ENCODE peak calls at places on chromosomes 7 and 10, in nine cellular contexts. F is ascending aorta, S is A549, G is bronchial epithelial cell, A is lower leg skin, M is epithelial cell of esophagus, Q is coronary artery, O is neural progenitor cell, R is cardiac fibroblast. E is an unnamed sample.

GRCh38 chr7:135801045-135801693 is 52.6 kb upstream of the FAM180A start:
- DNase-seq in F (no peak), S (peak; percentile 73), G (peak; percentile 62), A (no peak), M (peak; percentile 70), Q (no peak), O (peak; percentile 88), R (peak; percentile 84), E (peak; percentile 65)

GRCh38 chr7:26348234-26348851 is 56.7 kb downstream of the SNX10 start:
- DNase-seq in F (no peak), S (no peak), G (no peak), A (no peak), M (no peak), Q (no peak), O (no peak), R (no peak), E (no peak)

GRCh38 chr7:120054376-120055100 is 218.4 kb upstream of the KCND2 start:
- DNase-seq in F (no peak), S (no peak), G (peak; percentile 89), A (no peak), M (peak; percentile 95), Q (no peak), O (no peak), R (no peak), E (no peak)

GRCh38 chr7:49403844-49404243 is 369.6 kb upstream of the VWC2 start:
- DNase-seq in F (no peak), S (no peak), G (no peak), A (peak; percentile 22), M (peak; percentile 19), Q (no peak), O (no peak), R (no peak), E (no peak)

GRCh38 chr7:134462337-134462925 is 3.5 kb upstream of the AKR1B1 start:
- DNase-seq in F (no peak), S (peak; percentile 62), G (peak; percentile 62), A (no peak), M (peak; percentile 46), Q (no peak), O (no peak), R (peak; percentile 89), E (no peak)

GRCh38 chr10:61793760-61794713 is 107.5 kb upstream of the ARID5B start:
- DNase-seq in F (no peak), S (no peak), G (no peak), A (no peak), M (no peak), Q (no peak), O (no peak), R (peak; percentile 67), E (peak; percentile 79)

GRCh38 chr7:28082071-28082470 is 98.5 kb downstream of the JAZF1 start:
- DNase-seq in F (no peak), S (no peak), G (no peak), A (no peak), M (no peak), Q (no peak), O (no peak), R (no peak), E (no peak)

GRCh38 chr7:1388021-1388704 is 71.1 kb downstream of the MICALL2 start:
- DNase-seq in F (no peak), S (no peak), G (no peak), A (no peak), M (no peak), Q (no peak), O (no peak), R (no peak), E (no peak)

GRCh38 chr7:46814516-46815250 is 767.2 kb downstream of the TNS3 start:
- DNase-seq in F (no peak), S (no peak), G (peak; percentile 4), A (no peak), M (no peak), Q (no peak), O (no peak), R (peak; percentile 6), E (no peak)

GRCh38 chr7:77348371-77348813 is 67.8 kb downstream of the GSAP start:
- DNase-seq in F (no peak), S (no peak), G (peak; percentile 62), A (no peak), M (peak; percentile 61), Q (no peak), O (no peak), R (peak; percentile 95), E (peak; percentile 26)

GRCh38 chr7:77684030-77684429 is 12.2 kb upstream of the RSBN1L start:
- DNase-seq in F (peak; percentile 77), S (no peak), G (peak; percentile 94), A (peak; percentile 66), M (peak; percentile 94), Q (no peak), O (peak; percentile 32), R (peak; percentile 98), E (no peak)

GRCh38 chr7:18667466-18667865 is 171.9 kb downstream of the HDAC9 start:
- DNase-seq in F (no peak), S (peak; percentile 14), G (peak; percentile 77), A (no peak), M (peak; percentile 69), Q (no peak), O (no peak), R (peak; percentile 85), E (peak; percentile 55)

GRCh38 chr10:114703377-114704125 is 45.5 kb upstream of the ABLIM1 start:
- DNase-seq in F (no peak), S (peak; percentile 45), G (peak; percentile 31), A (no peak), M (peak; percentile 37), Q (no peak), O (peak; percentile 39), R (peak; percentile 29), E (no peak)

GRCh38 chr7:42456756-42457276 is 219.8 kb upstream of the GLI3 start:
- DNase-seq in F (no peak), S (no peak), G (no peak), A (no peak), M (no peak), Q (no peak), O (no peak), R (peak; percentile 14), E (no peak)

GRCh38 chr10:112515126-112515525 is 68.1 kb downstream of the VTI1A start:
- DNase-seq in F (no peak), S (no peak), G (no peak), A (no peak), M (no peak), Q (no peak), O (no peak), R (no peak), E (no peak)

GRCh38 chr10:132538031-132538789 is 623 bp downstream of the INPP5A start:
- DNase-seq in F (no peak), S (no peak), G (no peak), A (no peak), M (no peak), Q (peak; percentile 85), O (no peak), R (no peak), E (no peak)

GRCh38 chr7:22002731-22003130 is 57.0 kb upstream of the CDCA7L start:
- DNase-seq in F (no peak), S (no peak), G (peak; percentile 53), A (no peak), M (peak; percentile 40), Q (no peak), O (no peak), R (no peak), E (no peak)

GRCh38 chr7:53397911-53398310 is 362.5 kb downstream of the POM121L12 start:
- DNase-seq in F (no peak), S (no peak), G (no peak), A (no peak), M (no peak), Q (no peak), O (no peak), R (no peak), E (no peak)

GRCh38 chr7:55309040-55309991 is 55.8 kb upstream of the LANCL2 start:
- DNase-seq in F (no peak), S (no peak), G (no peak), A (no peak), M (no peak), Q (no peak), O (no peak), R (peak; percentile 5), E (no peak)
- H3K4me3 ChIP-seq in F (no peak overlapping the region), S (no peak overlapping the region), G (no peak overlapping the region), A (no peak overlapping the region), M (no peak overlapping the region), Q (no peak overlapping the region), O (no peak overlapping the region), R (no peak overlapping the region), E (no peak overlapping the region)

DNA sequence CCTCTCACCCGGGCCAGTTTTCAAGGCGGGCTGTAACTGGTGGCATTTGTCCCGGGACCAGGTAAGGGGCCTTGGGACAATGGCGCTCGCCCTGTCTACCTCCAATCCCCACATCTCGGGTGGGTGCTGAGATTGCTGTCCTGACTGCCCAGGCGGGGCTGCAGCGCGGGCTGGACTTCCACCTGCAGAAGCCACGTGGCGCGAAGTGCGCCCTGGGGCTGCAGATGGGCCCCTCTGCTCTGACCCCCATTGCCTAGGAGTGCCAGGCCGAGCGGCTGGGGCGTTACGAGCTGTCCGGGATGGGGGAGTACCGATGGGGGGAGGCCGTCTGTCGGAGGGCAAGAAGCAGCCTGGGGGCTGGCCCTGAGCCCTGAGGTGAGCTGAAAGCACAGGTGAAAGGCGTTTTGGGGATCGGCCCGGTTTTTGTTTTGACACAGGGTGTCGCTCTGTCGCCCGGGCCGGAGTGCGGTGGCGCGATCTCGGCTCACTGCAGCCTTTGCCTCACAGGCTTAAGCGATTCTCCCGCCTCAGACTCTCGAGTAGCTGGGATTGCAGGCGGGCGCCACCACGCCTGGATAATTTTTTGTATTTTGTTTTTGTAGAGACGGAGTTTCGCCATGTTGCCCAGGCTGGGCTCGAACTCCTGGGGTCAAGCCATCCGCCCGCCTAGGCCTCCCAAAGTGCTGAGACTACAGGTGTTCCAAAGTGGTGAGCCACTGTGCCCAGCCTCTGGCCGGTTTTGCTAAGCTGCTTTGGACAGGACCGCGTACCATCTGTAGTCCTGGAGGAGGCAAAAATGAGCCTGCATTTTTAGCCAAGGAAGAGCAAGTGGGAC is at the start of gene SFXN2:
- DNase-seq in F (peak; percentile 72), S (no peak), G (no peak), A (no peak), M (peak; percentile 6), Q (no peak), O (peak; percentile 76), R (no peak), E (no peak)
- TF ChIP-seq CTCF in F (no peak), S (no peak), G (peak; percentile 1), A (no peak), M (no peak), Q (no peak), O (no peak), R (no peak), E (peak; percentile 47)

GRCh38 chr10:63515002-63515763 is 6.0 kb upstream of the REEP3 start:
- DNase-seq in F (no peak), S (peak; percentile 53), G (peak; percentile 26), A (no peak), M (peak; percentile 34), Q (no peak), O (peak; percentile 37), R (peak; percentile 57), E (no peak)
- H3K4me3 ChIP-seq in F (peak overlapping the region; percentile 20), S (no peak overlapping the region), G (no peak overlapping the region), A (no peak overlapping the region), M (no peak overlapping the region), Q (peak overlapping the region; percentile 23), O (no peak overlapping the region), R (no peak overlapping the region), E (no peak overlapping the region)

DNA sequence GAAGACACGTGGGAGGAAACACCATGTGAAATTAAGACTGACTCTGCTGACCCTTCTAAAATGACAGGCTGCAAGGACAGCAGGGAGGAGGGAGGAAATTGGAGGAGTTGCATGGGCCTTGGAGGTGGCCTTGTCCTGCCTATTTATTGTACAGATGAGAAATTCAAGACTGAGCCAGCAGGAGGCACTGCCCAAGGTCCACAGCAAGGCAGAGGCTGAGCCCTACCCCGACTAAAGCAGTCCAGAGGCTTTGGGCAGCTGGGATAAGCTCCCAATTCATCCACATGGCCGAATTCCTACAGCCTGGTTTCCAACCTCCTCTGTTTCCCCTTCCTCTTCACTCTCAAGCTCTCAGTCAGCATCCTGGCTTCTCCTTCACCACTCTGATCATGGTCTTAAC is 215.9 kb upstream of the ZMIZ1 start:
- DNase-seq in F (peak; percentile 53), S (peak; percentile 40), G (peak; percentile 10), A (no peak), M (peak; percentile 9), Q (peak; percentile 67), O (peak; percentile 73), R (peak; percentile 51), E (no peak)
- TF ChIP-seq CTCF in F (no peak), S (peak; percentile 23), G (peak; percentile 41), A (no peak), M (no peak), Q (no peak), O (peak; percentile 60), R (peak; percentile 32), E (no peak)

E was measured in LNCaP clone FGC.